ENCODE peak calls at places on chromosomes 13 and 19, in seven cellular contexts. One of them, this sample, is unnamed.
A peak's percentile ranks its signal among the peaks of the same experiment; 100 is the strongest.

GRCh38 chr19:3644351-3645066 is 17.9 kb upstream of the CACTIN start:
- DNase-seq in NCI-H2107: no peak
- DNase-seq in aorta: no peak
- DNase-seq in Caco-2: no peak
- DNase-seq in AML-193: no peak
- DNase-seq in Calu3: no peak
- DNase-seq in HEK293T: no peak
- DNase-seq in this sample: no peak

GRCh38 chr13:73991884-73992283 is 142.3 kb downstream of the KLF12 start:
- DNase-seq in aorta: no peak
- DNase-seq in NCI-H2107: peak; percentile 8
- DNase-seq in Caco-2: no peak
- DNase-seq in HEK293T: no peak
- DNase-seq in Calu3: no peak
- DNase-seq in AML-193: no peak
- DNase-seq in this sample: no peak

GRCh38 chr19:51065221-51065960 is 499 bp upstream of the KLK13 start:
- DNase-seq in AML-193: no peak
- DNase-seq in Caco-2: no peak
- DNase-seq in NCI-H2107: no peak
- DNase-seq in HEK293T: no peak
- DNase-seq in Calu3: no peak
- DNase-seq in aorta: no peak
- DNase-seq in this sample: no peak

GRCh38 chr13:90968510-90968909 is 379.0 kb upstream of the MIR17HG start:
- DNase-seq in aorta: no peak
- DNase-seq in Calu3: peak; percentile 9
- DNase-seq in Caco-2: no peak
- DNase-seq in NCI-H2107: no peak
- DNase-seq in AML-193: no peak
- DNase-seq in HEK293T: peak; percentile 70
- DNase-seq in this sample: peak; percentile 58

GRCh38 chr13:97221989-97222700 is at the start of gene MBNL2:
- DNase-seq in AML-193: peak; percentile 79
- DNase-seq in Caco-2: peak; percentile 92
- DNase-seq in aorta: peak; percentile 96
- DNase-seq in Calu3: peak; percentile 75
- DNase-seq in HEK293T: peak; percentile 82
- DNase-seq in NCI-H2107: peak; percentile 80
- DNase-seq in this sample: peak; percentile 98

GRCh38 chr19:35306473-35307246 is 14.7 kb downstream of the MAG start:
- DNase-seq in Calu3: peak; percentile 59
- DNase-seq in Caco-2: no peak
- DNase-seq in AML-193: peak; percentile 20
- DNase-seq in NCI-H2107: no peak
- DNase-seq in HEK293T: peak; percentile 48
- DNase-seq in aorta: no peak
- DNase-seq in this sample: peak; percentile 55

GRCh38 chr13:105907319-105908019 is 628.0 kb downstream of the EFNB2 start:
- DNase-seq in AML-193: no peak
- DNase-seq in NCI-H2107: no peak
- DNase-seq in Calu3: no peak
- DNase-seq in Caco-2: no peak
- DNase-seq in aorta: no peak
- DNase-seq in HEK293T: no peak
- DNase-seq in this sample: peak; percentile 37

GRCh38 chr19:46890423-46891170 is 29.8 kb downstream of the ARHGAP35 start:
- DNase-seq in Calu3: peak; percentile 53
- DNase-seq in AML-193: no peak
- DNase-seq in aorta: no peak
- DNase-seq in NCI-H2107: no peak
- DNase-seq in Caco-2: peak; percentile 86
- DNase-seq in HEK293T: no peak
- DNase-seq in this sample: peak; percentile 92

GRCh38 chr13:44661936-44662335 is 85.8 kb upstream of the TSC22D1 start:
- DNase-seq in NCI-H2107: no peak
- DNase-seq in HEK293T: no peak
- DNase-seq in aorta: no peak
- DNase-seq in Caco-2: no peak
- DNase-seq in Calu3: no peak
- DNase-seq in AML-193: no peak
- DNase-seq in this sample: no peak

GRCh38 chr19:29364999-29365398 is 152.0 kb upstream of the UQCRFS1 start:
- DNase-seq in aorta: no peak
- DNase-seq in Caco-2: no peak
- DNase-seq in Calu3: no peak
- DNase-seq in HEK293T: no peak
- DNase-seq in AML-193: no peak
- DNase-seq in NCI-H2107: no peak
- DNase-seq in this sample: no peak

GRCh38 chr19:3979674-3980352 is 5.5 kb downstream of the EEF2 start:
- DNase-seq in aorta: no peak
- DNase-seq in AML-193: no peak
- DNase-seq in NCI-H2107: no peak
- DNase-seq in Caco-2: no peak
- DNase-seq in HEK293T: no peak
- DNase-seq in Calu3: no peak
- DNase-seq in this sample: no peak

GRCh38 chr13:19888799-19889198 is 25.4 kb upstream of the ZMYM5 start:
- DNase-seq in aorta: no peak
- DNase-seq in HEK293T: no peak
- DNase-seq in NCI-H2107: no peak
- DNase-seq in Calu3: no peak
- DNase-seq in AML-193: peak; percentile 56
- DNase-seq in Caco-2: no peak
- DNase-seq in this sample: peak; percentile 43

GRCh38 chr13:94784066-94784465 is 71.7 kb upstream of the SOX21 start:
- DNase-seq in aorta: no peak
- DNase-seq in AML-193: no peak
- DNase-seq in Caco-2: no peak
- DNase-seq in Calu3: no peak
- DNase-seq in NCI-H2107: no peak
- DNase-seq in HEK293T: no peak
- DNase-seq in this sample: no peak

GRCh38 chr13:48188640-48189039 is 44.4 kb upstream of the ITM2B start:
- DNase-seq in Caco-2: no peak
- DNase-seq in AML-193: no peak
- DNase-seq in Calu3: no peak
- DNase-seq in aorta: no peak
- DNase-seq in NCI-H2107: no peak
- DNase-seq in HEK293T: no peak
- DNase-seq in this sample: no peak

GRCh38 chr19:4487572-4487971 is 15.5 kb downstream of the HDGFL2 start:
- DNase-seq in HEK293T: no peak
- DNase-seq in NCI-H2107: no peak
- DNase-seq in AML-193: no peak
- DNase-seq in aorta: no peak
- DNase-seq in Calu3: no peak
- DNase-seq in Caco-2: no peak
- DNase-seq in this sample: no peak

GRCh38 chr13:56886398-56886797 is 254.3 kb upstream of the PRR20A start:
- DNase-seq in AML-193: no peak
- DNase-seq in Caco-2: no peak
- DNase-seq in Calu3: no peak
- DNase-seq in aorta: no peak
- DNase-seq in NCI-H2107: no peak
- DNase-seq in HEK293T: no peak
- DNase-seq in this sample: no peak

GRCh38 chr13:48532146-48532472 is 771 bp downstream of the RCBTB2 start:
- DNase-seq in aorta: no peak
- DNase-seq in HEK293T: no peak
- DNase-seq in Calu3: no peak
- DNase-seq in AML-193: peak; percentile 73
- DNase-seq in Caco-2: no peak
- DNase-seq in NCI-H2107: peak; percentile 30
- DNase-seq in this sample: peak; percentile 81

GRCh38 chr13:95354680-95355487 is 53.6 kb upstream of the ABCC4 start:
- DNase-seq in NCI-H2107: no peak
- DNase-seq in AML-193: no peak
- DNase-seq in Caco-2: no peak
- DNase-seq in Calu3: no peak
- DNase-seq in aorta: no peak
- DNase-seq in HEK293T: no peak
- DNase-seq in this sample: no peak

GRCh38 chr13:66951426-66951825 is 278.7 kb downstream of the PCDH9 start:
- DNase-seq in NCI-H2107: no peak
- DNase-seq in Calu3: no peak
- DNase-seq in HEK293T: no peak
- DNase-seq in Caco-2: no peak
- DNase-seq in AML-193: no peak
- DNase-seq in aorta: no peak
- DNase-seq in this sample: no peak

GRCh38 chr13:27678306-27679040 is 56.8 kb downstream of the POLR1D start:
- DNase-seq in HEK293T: no peak
- DNase-seq in AML-193: no peak
- DNase-seq in aorta: no peak
- DNase-seq in NCI-H2107: no peak
- DNase-seq in Calu3: no peak
- DNase-seq in Caco-2: no peak
- DNase-seq in this sample: no peak

GRCh38 chr13:30551194-30551593 is 66.5 kb upstream of the USPL1 start:
- DNase-seq in Caco-2: no peak
- DNase-seq in HEK293T: peak; percentile 18
- DNase-seq in AML-193: peak; percentile 76
- DNase-seq in NCI-H2107: no peak
- DNase-seq in Calu3: no peak
- DNase-seq in aorta: no peak
- DNase-seq in this sample: peak; percentile 74

GRCh38 chr19:19711306-19711933 is 21.5 kb downstream of the ZNF14 start:
- DNase-seq in NCI-H2107: no peak
- DNase-seq in AML-193: no peak
- DNase-seq in Calu3: no peak
- DNase-seq in HEK293T: no peak
- DNase-seq in Caco-2: no peak
- DNase-seq in aorta: no peak
- DNase-seq in this sample: no peak

GRCh38 chr13:113207890-113208423 is 512 bp downstream of the PCID2 start:
- DNase-seq in aorta: peak; percentile 86
- DNase-seq in Caco-2: peak; percentile 58
- DNase-seq in AML-193: peak; percentile 21
- DNase-seq in HEK293T: peak; percentile 22
- DNase-seq in NCI-H2107: peak; percentile 22
- DNase-seq in Calu3: no peak
- DNase-seq in this sample: peak; percentile 68

GRCh38 chr19:37809366-37809765 is 30.0 kb upstream of the ZNF573 start:
- DNase-seq in aorta: no peak
- DNase-seq in NCI-H2107: no peak
- DNase-seq in HEK293T: no peak
- DNase-seq in Caco-2: no peak
- DNase-seq in Calu3: no peak
- DNase-seq in AML-193: no peak
- DNase-seq in this sample: no peak

GRCh38 chr13:42486711-42487198 is 87.2 kb upstream of the TNFSF11 start:
- DNase-seq in Caco-2: no peak
- DNase-seq in AML-193: no peak
- DNase-seq in aorta: no peak
- DNase-seq in NCI-H2107: no peak
- DNase-seq in Calu3: peak; percentile 18
- DNase-seq in HEK293T: no peak
- DNase-seq in this sample: peak; percentile 33

GRCh38 chr13:112509190-112509589 is 78.8 kb downstream of the TUBGCP3 start:
- DNase-seq in Caco-2: peak; percentile 50
- DNase-seq in Calu3: no peak
- DNase-seq in aorta: no peak
- DNase-seq in HEK293T: no peak
- DNase-seq in AML-193: no peak
- DNase-seq in NCI-H2107: no peak
- DNase-seq in this sample: no peak

GRCh38 chr19:45492627-45493470 is 4.0 kb downstream of the RTN2 start:
- DNase-seq in AML-193: no peak
- DNase-seq in HEK293T: peak; percentile 52
- DNase-seq in Caco-2: peak; percentile 73
- DNase-seq in NCI-H2107: no peak
- DNase-seq in Calu3: no peak
- DNase-seq in aorta: no peak
- DNase-seq in this sample: no peak